ENCODE peak calls at places on chromosomes 6 and 20, in ten cellular contexts. O is heart left ventricle, V is GM23338, M is aorta, F is body of pancreas, S is substantia nigra, P is A549, Q is lower lobe of right lung, E is stomach, X is neuronal stem cell. W is an unnamed sample.

GRCh38 chr6:42848700-42849099 is 30.7 kb upstream of the RPL7L1 start:
- DNase-seq in E (no peak), S (no peak), P (no peak), F (no peak), O (no peak), V (no peak), X (no peak), M (no peak), Q (no peak), W (no peak)

GRCh38 chr6:36350082-36350481 is 13.4 kb upstream of the BNIP5 start:
- DNase-seq in F (no peak), Q (no peak), V (no peak), P (no peak), X (no peak), S (no peak), E (no peak), M (no peak), O (no peak), W (no peak)

GRCh38 chr6:113719056-113719455 is 138.1 kb upstream of the MARCKS start:
- DNase-seq in X (no peak), V (no peak), F (no peak), E (no peak), Q (no peak), M (no peak), S (no peak), O (no peak), P (peak; percentile 18), W (no peak)

GRCh38 chr6:111975501-111975900 is 78.4 kb upstream of the CCN6 start:
- DNase-seq in S (no peak), O (no peak), F (no peak), E (no peak), X (no peak), V (no peak), Q (no peak), M (no peak), P (no peak), W (no peak)

GRCh38 chr6:32972353-32973143 is 4.2 kb downstream of the BRD2 start:
- DNase-seq in E (no peak), P (peak; percentile 36), M (peak; percentile 70), V (peak; percentile 35), F (peak; percentile 45), X (no peak), Q (peak; percentile 73), O (no peak), S (peak; percentile 47), W (peak; percentile 69)

GRCh38 chr6:160990847-160991410 is 640 bp upstream of the MAP3K4 start:
- DNase-seq in O (no peak), S (no peak), X (no peak), P (no peak), F (no peak), E (no peak), M (no peak), V (no peak), Q (no peak), W (no peak)

GRCh38 chr6:158835616-158836221 is 16.6 kb upstream of the EZR start:
- DNase-seq in E (peak; percentile 85), S (no peak), X (no peak), Q (peak; percentile 83), M (peak; percentile 59), P (no peak), F (peak; percentile 82), V (no peak), O (peak; percentile 50), W (no peak)

GRCh38 chr20:40781979-40782378 is 92.9 kb upstream of the MAFB start:
- DNase-seq in O (no peak), Q (no peak), X (no peak), S (no peak), V (peak; percentile 10), F (no peak), P (no peak), E (no peak), M (no peak), W (no peak)

GRCh38 chr20:33933469-33933909 is 60.2 kb upstream of the RALY start:
- DNase-seq in P (peak; percentile 23), V (peak; percentile 93), M (peak; percentile 79), X (peak; percentile 38), O (peak; percentile 61), Q (peak; percentile 61), E (peak; percentile 67), S (peak; percentile 50), F (peak; percentile 79), W (peak; percentile 86)

GRCh38 chr6:145809785-145810184 is 4.8 kb downstream of the FBXO30 start:
- DNase-seq in X (no peak), E (no peak), V (no peak), S (no peak), O (no peak), F (no peak), Q (no peak), M (no peak), P (no peak), W (no peak)

GRCh38 chr6:168341280-168341679 is 21.7 kb upstream of the DACT2 start:
- DNase-seq in E (no peak), P (no peak), F (no peak), Q (no peak), V (no peak), X (no peak), M (no peak), O (no peak), S (no peak), W (no peak)

GRCh38 chr6:113595921-113596376 is 261.2 kb upstream of the MARCKS start:
- DNase-seq in Q (no peak), E (no peak), M (no peak), X (no peak), P (no peak), O (peak; percentile 17), F (peak; percentile 28), S (no peak), V (no peak), W (no peak)

GRCh38 chr6:14452567-14453527 is 335.3 kb downstream of the CD83 start:
- DNase-seq in V (no peak), X (no peak), Q (no peak), E (no peak), F (no peak), S (no peak), P (no peak), O (no peak), M (no peak), W (no peak)

GRCh38 chr20:63123326-63123725 is 92.6 kb downstream of the YTHDF1 start:
- DNase-seq in E (no peak), S (no peak), F (no peak), P (no peak), O (no peak), V (no peak), M (peak; percentile 32), X (no peak), Q (no peak), W (no peak)

GRCh38 chr6:41568202-41568584 is 22.0 kb downstream of the FOXP4 start:
- DNase-seq in F (no peak), Q (no peak), S (no peak), V (no peak), P (no peak), E (no peak), O (no peak), X (no peak), M (no peak), W (no peak)

GRCh38 chr6:41566961-41567360 is 20.8 kb downstream of the FOXP4 start:
- DNase-seq in F (peak; percentile 48), X (no peak), Q (no peak), V (no peak), S (no peak), M (no peak), E (no peak), O (no peak), P (no peak), W (no peak)

GRCh38 chr6:41571066-41571780 is 25.0 kb downstream of the FOXP4 start:
- DNase-seq in F (no peak), O (no peak), X (no peak), Q (no peak), V (no peak), M (no peak), E (no peak), P (no peak), S (no peak), W (no peak)

GRCh38 chr6:41570270-41570615 is 24.1 kb downstream of the FOXP4 start:
- DNase-seq in P (no peak), S (no peak), M (no peak), V (peak; percentile 80), Q (no peak), O (no peak), E (no peak), X (peak; percentile 90), F (no peak), W (no peak)

DNA sequence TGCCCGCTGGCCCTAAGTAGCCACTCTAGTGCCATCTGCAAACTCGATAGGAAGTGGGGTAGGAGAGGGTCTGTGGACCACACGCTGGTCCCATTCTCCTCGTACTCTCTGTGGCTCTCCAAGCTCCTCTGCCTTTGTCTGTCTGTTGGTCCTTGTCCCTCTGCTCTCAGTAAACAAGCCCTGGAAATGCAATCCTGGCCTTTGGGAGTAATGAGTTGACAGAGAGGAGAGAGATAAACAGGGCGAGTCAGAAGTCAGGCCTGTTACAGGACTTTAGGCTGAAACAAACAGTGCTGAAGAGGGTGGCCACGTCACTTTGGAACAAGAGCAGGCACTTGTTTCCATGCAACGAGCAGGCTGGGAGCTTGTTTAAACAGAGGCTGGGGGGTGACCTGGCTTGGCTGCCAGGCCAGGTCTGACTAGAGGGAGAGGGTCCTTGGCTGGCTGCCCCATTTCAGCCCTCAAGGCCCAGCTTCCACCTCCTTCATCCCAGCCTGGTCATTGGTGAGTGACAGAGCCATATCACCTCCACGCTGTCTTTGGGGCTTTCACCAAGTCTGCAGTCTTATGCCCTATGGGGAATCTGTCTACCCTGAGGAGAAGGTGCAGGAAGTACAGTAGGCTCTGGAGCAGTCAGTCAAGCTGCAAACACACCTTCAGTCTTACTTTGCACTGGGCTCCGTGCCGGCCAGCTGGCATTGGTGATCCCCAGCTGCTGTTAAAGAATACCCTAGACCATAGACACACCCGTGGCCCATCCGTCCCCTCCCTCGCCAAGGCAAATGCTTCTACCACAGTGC is 22.6 kb downstream of the FOXP4 start:
- DNase-seq in V (no peak), Q (peak; percentile 82), X (no peak), M (no peak), S (no peak), P (no peak), F (peak; percentile 78), O (no peak), E (peak; percentile 59), W (no peak)
- H3K27ac ChIP-seq in V (no peak overlapping the region), Q (peak overlapping the region; percentile 64), X (peak overlapping the region; percentile 89), M (no peak overlapping the region), S (no peak overlapping the region), P (peak overlapping the region; percentile 42), F (peak overlapping the region; percentile 69), O (peak overlapping the region; percentile 64), E (peak overlapping the region; percentile 56), W (no peak overlapping the region)

GRCh38 chr6:26362093-26362835 is 2.7 kb upstream of the BTN3A2 start:
- DNase-seq in E (no peak), M (no peak), V (no peak), F (no peak), Q (no peak), O (no peak), S (no peak), X (no peak), P (no peak), W (no peak)
- H3K27ac ChIP-seq in E (no peak overlapping the region), M (no peak overlapping the region), V (no peak overlapping the region), F (no peak overlapping the region), Q (no peak overlapping the region), O (no peak overlapping the region), S (no peak overlapping the region), X (no peak overlapping the region), P (no peak overlapping the region), W (no peak overlapping the region)

GRCh38 chr6:108996208-108996607 is 98.4 kb downstream of the SESN1 start:
- DNase-seq in V (no peak), Q (no peak), M (no peak), X (no peak), O (no peak), F (no peak), P (no peak), S (no peak), E (no peak), W (no peak)
- H3K27ac ChIP-seq in V (no peak overlapping the region), Q (no peak overlapping the region), M (no peak overlapping the region), X (no peak overlapping the region), O (no peak overlapping the region), F (no peak overlapping the region), P (no peak overlapping the region), S (no peak overlapping the region), E (no peak overlapping the region), W (no peak overlapping the region)

GRCh38 chr6:15550724-15551123 is 112.1 kb downstream of the DTNBP1 start:
- DNase-seq in P (no peak), E (no peak), V (no peak), S (no peak), O (no peak), F (no peak), X (no peak), M (no peak), Q (no peak), W (no peak)
- H3K27ac ChIP-seq in P (no peak overlapping the region), E (no peak overlapping the region), V (no peak overlapping the region), S (no peak overlapping the region), O (no peak overlapping the region), F (no peak overlapping the region), X (no peak overlapping the region), M (no peak overlapping the region), Q (no peak overlapping the region), W (no peak overlapping the region)